ENCODE peak calls at places on chromosome 7, in six cellular contexts. B is psoas muscle, F is cerebellum, L is ACHN, U is body of pancreas, D is BE2C. P is an unnamed sample.

GRCh38 chr7:149822353-149822943 is 15.7 kb upstream of the ZNF862 start:
- DNase-seq in F (no peak), D (peak), U (no peak), B (peak), L (no peak), P (no peak)

GRCh38 chr7:116592445-116592844 is 67.6 kb downstream of the CAV1 start:
- DNase-seq in L (peak), B (no peak), F (no peak), D (no peak), U (no peak), P (no peak)

GRCh38 chr7:36224916-36225858 is 72.1 kb downstream of the EEPD1 start:
- DNase-seq in B (no peak), F (no peak), L (no peak), D (no peak), U (no peak), P (no peak)

GRCh38 chr7:13489386-13489785 is 500.1 kb downstream of the ETV1 start:
- DNase-seq in U (no peak), D (no peak), B (no peak), F (no peak), L (no peak), P (no peak)

GRCh38 chr7:44147026-44147881 is 6.1 kb upstream of the MYL7 start:
- DNase-seq in D (no peak), F (no peak), U (peak), B (no peak), L (no peak), P (no peak)

GRCh38 chr7:151382079-151382885 is 27.6 kb downstream of the WDR86 start:
- DNase-seq in D (no peak), U (no peak), L (no peak), F (no peak), B (no peak), P (peak)

GRCh38 chr7:12158334-12159060 is 52.6 kb upstream of the TMEM106B start:
- DNase-seq in F (no peak), D (no peak), B (no peak), U (no peak), L (no peak), P (no peak)

GRCh38 chr7:21675255-21675654 is 132.4 kb downstream of the DNAH11 start:
- DNase-seq in B (no peak), U (no peak), D (no peak), L (no peak), F (no peak), P (no peak)

GRCh38 chr7:80611779-80612178 is 26.7 kb upstream of the CD36 start:
- DNase-seq in D (peak), B (peak), F (peak), U (peak), L (no peak), P (peak)

GRCh38 chr7:732094-732541 is 5.0 kb upstream of the PRKAR1B start:
- DNase-seq in L (peak), F (no peak), U (peak), D (peak), B (peak), P (no peak)

GRCh38 chr7:129188372-129188891 is at the start of gene SMO:
- DNase-seq in U (peak), D (peak), L (peak), F (peak), B (peak), P (peak)

GRCh38 chr7:150876817-150877526 is 24.7 kb downstream of the AOC1 start:
- DNase-seq in L (peak), F (no peak), D (peak), B (no peak), U (peak), P (peak)

GRCh38 chr7:2719007-2719406 is 31.0 kb downstream of the AMZ1 start:
- DNase-seq in F (peak), D (peak), U (peak), B (no peak), L (peak), P (no peak)

GRCh38 chr7:6422095-6422494 is 25.7 kb downstream of the DAGLB start:
- DNase-seq in F (no peak), D (no peak), U (no peak), B (no peak), L (no peak), P (no peak)

P was measured in NCI-H446.